ENCODE peak calls at places on chromosomes 13 and 19, in seven cellular contexts. One of them, this sample, is unnamed.

GRCh38 chr19:1577929-1578618 is 9.9 kb upstream of the MEX3D start:
- DNase-seq in epithelial cell of proximal tubule: no peak
- DNase-seq in fibroblast of pulmonary artery: no peak
- DNase-seq in left lung: no peak
- DNase-seq in cardiac muscle cell: no peak
- DNase-seq in dorsolateral prefrontal cortex: no peak
- DNase-seq in AG10803: no peak
- DNase-seq in this sample: no peak

GRCh38 chr19:3389876-3390361 is 23.5 kb downstream of the NFIC start:
- DNase-seq in epithelial cell of proximal tubule: no peak
- DNase-seq in AG10803: peak; percentile 77
- DNase-seq in dorsolateral prefrontal cortex: no peak
- DNase-seq in left lung: no peak
- DNase-seq in fibroblast of pulmonary artery: no peak
- DNase-seq in cardiac muscle cell: no peak
- DNase-seq in this sample: peak; percentile 22

GRCh38 chr13:98393873-98394272 is 183.0 kb downstream of the STK24 start:
- DNase-seq in AG10803: no peak
- DNase-seq in fibroblast of pulmonary artery: no peak
- DNase-seq in epithelial cell of proximal tubule: no peak
- DNase-seq in left lung: no peak
- DNase-seq in dorsolateral prefrontal cortex: no peak
- DNase-seq in cardiac muscle cell: no peak
- DNase-seq in this sample: no peak

GRCh38 chr19:30085394-30085793 is 143.4 kb downstream of the URI1 start:
- DNase-seq in left lung: no peak
- DNase-seq in cardiac muscle cell: peak; percentile 11
- DNase-seq in fibroblast of pulmonary artery: no peak
- DNase-seq in epithelial cell of proximal tubule: no peak
- DNase-seq in AG10803: no peak
- DNase-seq in dorsolateral prefrontal cortex: no peak
- DNase-seq in this sample: no peak

GRCh38 chr13:103349664-103350063 is 283.4 kb upstream of the SLC10A2 start:
- DNase-seq in AG10803: no peak
- DNase-seq in epithelial cell of proximal tubule: no peak
- DNase-seq in cardiac muscle cell: no peak
- DNase-seq in fibroblast of pulmonary artery: no peak
- DNase-seq in left lung: no peak
- DNase-seq in dorsolateral prefrontal cortex: peak; percentile 11
- DNase-seq in this sample: no peak

GRCh38 chr13:47216176-47216822 is 319.4 kb upstream of the HTR2A start:
- DNase-seq in left lung: no peak
- DNase-seq in AG10803: peak; percentile 55
- DNase-seq in epithelial cell of proximal tubule: peak; percentile 13
- DNase-seq in dorsolateral prefrontal cortex: no peak
- DNase-seq in fibroblast of pulmonary artery: no peak
- DNase-seq in cardiac muscle cell: no peak
- DNase-seq in this sample: peak; percentile 73

GRCh38 chr19:44512326-44513298 is 12.3 kb upstream of the ZNF180 start:
- DNase-seq in AG10803: peak; percentile 60
- DNase-seq in left lung: no peak
- DNase-seq in fibroblast of pulmonary artery: peak; percentile 76
- DNase-seq in dorsolateral prefrontal cortex: no peak
- DNase-seq in epithelial cell of proximal tubule: peak; percentile 15
- DNase-seq in cardiac muscle cell: peak; percentile 58
- DNase-seq in this sample: peak; percentile 67

GRCh38 chr19:49009828-49010227 is 7.1 kb downstream of the LHB start:
- DNase-seq in epithelial cell of proximal tubule: no peak
- DNase-seq in cardiac muscle cell: no peak
- DNase-seq in fibroblast of pulmonary artery: no peak
- DNase-seq in dorsolateral prefrontal cortex: no peak
- DNase-seq in left lung: no peak
- DNase-seq in AG10803: no peak
- DNase-seq in this sample: no peak

GRCh38 chr19:2613507-2614295 is 88.8 kb downstream of the GNG7 start:
- DNase-seq in AG10803: peak; percentile 41
- DNase-seq in fibroblast of pulmonary artery: peak; percentile 51
- DNase-seq in cardiac muscle cell: peak; percentile 56
- DNase-seq in epithelial cell of proximal tubule: no peak
- DNase-seq in dorsolateral prefrontal cortex: peak; percentile 41
- DNase-seq in left lung: peak; percentile 46
- DNase-seq in this sample: no peak

GRCh38 chr19:32421589-32422361 is 16.2 kb downstream of the DPY19L3 start:
- DNase-seq in left lung: no peak
- DNase-seq in fibroblast of pulmonary artery: peak; percentile 41
- DNase-seq in epithelial cell of proximal tubule: no peak
- DNase-seq in dorsolateral prefrontal cortex: no peak
- DNase-seq in AG10803: no peak
- DNase-seq in cardiac muscle cell: peak; percentile 65
- DNase-seq in this sample: no peak
- H3K4me3 ChIP-seq in left lung: no peak overlapping the region
- H3K4me3 ChIP-seq in fibroblast of pulmonary artery: no peak overlapping the region
- H3K4me3 ChIP-seq in epithelial cell of proximal tubule: no peak overlapping the region
- H3K4me3 ChIP-seq in dorsolateral prefrontal cortex: no peak overlapping the region
- H3K4me3 ChIP-seq in AG10803: no peak overlapping the region
- H3K4me3 ChIP-seq in cardiac muscle cell: no peak overlapping the region
- H3K4me3 ChIP-seq in this sample: no peak overlapping the region

GRCh38 chr13:24747248-24748151 is 16.5 kb upstream of the RNF17 start:
- DNase-seq in AG10803: no peak
- DNase-seq in fibroblast of pulmonary artery: no peak
- DNase-seq in epithelial cell of proximal tubule: no peak
- DNase-seq in dorsolateral prefrontal cortex: no peak
- DNase-seq in cardiac muscle cell: peak; percentile 30
- DNase-seq in left lung: no peak
- DNase-seq in this sample: no peak
- H3K4me3 ChIP-seq in AG10803: peak overlapping the region; percentile 34
- H3K4me3 ChIP-seq in fibroblast of pulmonary artery: peak overlapping the region; percentile 27
- H3K4me3 ChIP-seq in epithelial cell of proximal tubule: peak overlapping the region; percentile 33
- H3K4me3 ChIP-seq in dorsolateral prefrontal cortex: peak overlapping the region; percentile 29
- H3K4me3 ChIP-seq in cardiac muscle cell: peak overlapping the region; percentile 34
- H3K4me3 ChIP-seq in left lung: peak overlapping the region; percentile 27
- H3K4me3 ChIP-seq in this sample: peak overlapping the region; percentile 41

DNA sequence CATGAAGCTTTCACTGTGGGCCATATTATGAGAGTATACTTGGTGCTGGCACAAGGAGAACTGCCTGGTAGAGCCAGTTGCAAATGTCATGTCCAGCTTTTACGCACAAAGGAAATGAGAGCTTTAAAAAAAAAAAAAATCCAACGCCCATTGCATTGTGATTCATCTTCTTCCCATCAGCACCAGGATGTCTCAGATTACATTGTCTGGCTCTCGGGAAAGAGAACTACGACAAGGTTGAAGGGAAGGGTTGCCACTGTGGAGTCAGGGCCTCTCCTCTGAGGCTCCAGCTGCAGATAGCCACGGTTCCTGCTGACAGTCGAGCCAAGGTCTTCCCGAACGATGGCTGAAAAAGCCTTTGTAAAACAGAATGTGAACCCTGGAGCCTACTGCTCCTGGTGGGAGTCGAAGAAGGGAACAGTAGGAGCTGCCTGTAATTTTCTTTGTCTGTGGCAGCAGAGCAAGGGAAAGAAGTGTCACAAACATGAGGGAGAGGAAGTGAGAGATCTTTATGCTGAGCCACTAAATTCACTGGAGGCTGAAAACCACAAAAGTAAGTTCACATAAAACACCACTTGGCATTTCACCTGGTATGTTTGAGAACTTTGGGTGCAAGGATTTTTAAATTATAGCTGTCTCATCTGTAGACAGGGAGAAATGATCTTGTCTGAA is 704.7 kb downstream of the DIAPH3 start:
- DNase-seq in fibroblast of pulmonary artery: peak; percentile 84
- DNase-seq in left lung: no peak
- DNase-seq in cardiac muscle cell: peak; percentile 92
- DNase-seq in dorsolateral prefrontal cortex: no peak
- DNase-seq in AG10803: peak; percentile 33
- DNase-seq in epithelial cell of proximal tubule: no peak
- DNase-seq in this sample: peak; percentile 50
- H3K4me3 ChIP-seq in fibroblast of pulmonary artery: no peak overlapping the region
- H3K4me3 ChIP-seq in left lung: no peak overlapping the region
- H3K4me3 ChIP-seq in cardiac muscle cell: no peak overlapping the region
- H3K4me3 ChIP-seq in dorsolateral prefrontal cortex: no peak overlapping the region
- H3K4me3 ChIP-seq in AG10803: no peak overlapping the region
- H3K4me3 ChIP-seq in epithelial cell of proximal tubule: no peak overlapping the region
- H3K4me3 ChIP-seq in this sample: no peak overlapping the region

GRCh38 chr19:41327499-41328156 is 17.7 kb downstream of the CCDC97 start:
- DNase-seq in AG10803: no peak
- DNase-seq in left lung: peak; percentile 91
- DNase-seq in fibroblast of pulmonary artery: peak; percentile 39
- DNase-seq in cardiac muscle cell: peak; percentile 51
- DNase-seq in dorsolateral prefrontal cortex: no peak
- DNase-seq in epithelial cell of proximal tubule: no peak
- DNase-seq in this sample: peak; percentile 85

GRCh38 chr19:41327076-41327475 is 17.1 kb downstream of the CCDC97 start:
- DNase-seq in fibroblast of pulmonary artery: no peak
- DNase-seq in cardiac muscle cell: no peak
- DNase-seq in AG10803: no peak
- DNase-seq in dorsolateral prefrontal cortex: no peak
- DNase-seq in epithelial cell of proximal tubule: no peak
- DNase-seq in left lung: no peak
- DNase-seq in this sample: no peak

GRCh38 chr19:41328157-41328817 is 18.3 kb downstream of the CCDC97 start:
- DNase-seq in dorsolateral prefrontal cortex: no peak
- DNase-seq in cardiac muscle cell: no peak
- DNase-seq in left lung: no peak
- DNase-seq in AG10803: no peak
- DNase-seq in fibroblast of pulmonary artery: no peak
- DNase-seq in epithelial cell of proximal tubule: no peak
- DNase-seq in this sample: peak; percentile 52

GRCh38 chr19:41330476-41330875 is 20.5 kb downstream of the CCDC97 start:
- DNase-seq in fibroblast of pulmonary artery: no peak
- DNase-seq in epithelial cell of proximal tubule: no peak
- DNase-seq in AG10803: no peak
- DNase-seq in cardiac muscle cell: no peak
- DNase-seq in left lung: no peak
- DNase-seq in dorsolateral prefrontal cortex: no peak
- DNase-seq in this sample: no peak

GRCh38 chr19:41328818-41329220 is 18.8 kb downstream of the CCDC97 start:
- DNase-seq in cardiac muscle cell: no peak
- DNase-seq in fibroblast of pulmonary artery: no peak
- DNase-seq in AG10803: no peak
- DNase-seq in epithelial cell of proximal tubule: no peak
- DNase-seq in dorsolateral prefrontal cortex: no peak
- DNase-seq in left lung: no peak
- DNase-seq in this sample: no peak
- H3K4me3 ChIP-seq in cardiac muscle cell: no peak overlapping the region
- H3K4me3 ChIP-seq in fibroblast of pulmonary artery: no peak overlapping the region
- H3K4me3 ChIP-seq in AG10803: no peak overlapping the region
- H3K4me3 ChIP-seq in epithelial cell of proximal tubule: no peak overlapping the region
- H3K4me3 ChIP-seq in dorsolateral prefrontal cortex: no peak overlapping the region
- H3K4me3 ChIP-seq in left lung: peak overlapping the region; percentile 36
- H3K4me3 ChIP-seq in this sample: no peak overlapping the region

DNA sequence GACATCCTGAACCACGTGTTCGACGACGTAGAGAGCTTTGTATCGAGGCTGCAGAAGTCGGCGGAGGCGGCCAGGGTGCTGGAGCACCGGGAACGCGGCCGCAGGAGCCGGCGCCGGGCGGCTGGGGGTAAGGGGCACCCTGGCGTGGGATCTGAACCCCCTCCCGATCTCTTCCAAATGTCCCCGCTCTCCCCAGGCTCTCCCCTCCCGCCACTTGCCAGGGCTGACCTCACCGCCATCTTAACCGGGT is 6.0 kb downstream of the EPS8L1 start:
- DNase-seq in dorsolateral prefrontal cortex: no peak
- DNase-seq in left lung: no peak
- DNase-seq in epithelial cell of proximal tubule: no peak
- DNase-seq in fibroblast of pulmonary artery: no peak
- DNase-seq in cardiac muscle cell: no peak
- DNase-seq in AG10803: no peak
- DNase-seq in this sample: no peak
- H3K4me3 ChIP-seq in dorsolateral prefrontal cortex: no peak overlapping the region
- H3K4me3 ChIP-seq in left lung: peak overlapping the region; percentile 49
- H3K4me3 ChIP-seq in epithelial cell of proximal tubule: peak overlapping the region; percentile 67
- H3K4me3 ChIP-seq in fibroblast of pulmonary artery: peak overlapping the region; percentile 57
- H3K4me3 ChIP-seq in cardiac muscle cell: peak overlapping the region; percentile 46
- H3K4me3 ChIP-seq in AG10803: no peak overlapping the region
- H3K4me3 ChIP-seq in this sample: peak overlapping the region; percentile 49

GRCh38 chr13:23462815-23463559 is 29.5 kb upstream of the SACS start:
- DNase-seq in fibroblast of pulmonary artery: no peak
- DNase-seq in dorsolateral prefrontal cortex: no peak
- DNase-seq in left lung: no peak
- DNase-seq in AG10803: peak; percentile 14
- DNase-seq in epithelial cell of proximal tubule: no peak
- DNase-seq in cardiac muscle cell: no peak
- DNase-seq in this sample: no peak
- H3K4me3 ChIP-seq in fibroblast of pulmonary artery: no peak overlapping the region
- H3K4me3 ChIP-seq in dorsolateral prefrontal cortex: no peak overlapping the region
- H3K4me3 ChIP-seq in left lung: no peak overlapping the region
- H3K4me3 ChIP-seq in AG10803: no peak overlapping the region
- H3K4me3 ChIP-seq in epithelial cell of proximal tubule: no peak overlapping the region
- H3K4me3 ChIP-seq in cardiac muscle cell: no peak overlapping the region
- H3K4me3 ChIP-seq in this sample: no peak overlapping the region

GRCh38 chr19:51573331-51573730 is 2.2 kb downstream of the ZNF175 start:
- DNase-seq in dorsolateral prefrontal cortex: no peak
- DNase-seq in AG10803: no peak
- DNase-seq in cardiac muscle cell: peak; percentile 27
- DNase-seq in epithelial cell of proximal tubule: no peak
- DNase-seq in left lung: no peak
- DNase-seq in fibroblast of pulmonary artery: no peak
- DNase-seq in this sample: no peak
- H3K4me3 ChIP-seq in dorsolateral prefrontal cortex: no peak overlapping the region
- H3K4me3 ChIP-seq in AG10803: no peak overlapping the region
- H3K4me3 ChIP-seq in cardiac muscle cell: no peak overlapping the region
- H3K4me3 ChIP-seq in epithelial cell of proximal tubule: no peak overlapping the region
- H3K4me3 ChIP-seq in left lung: no peak overlapping the region
- H3K4me3 ChIP-seq in fibroblast of pulmonary artery: peak overlapping the region; percentile 81
- H3K4me3 ChIP-seq in this sample: no peak overlapping the region